ENCODE peak calls at places on chromosomes 6 and 20, in seven cellular contexts. Q is tibial artery, W is adrenal gland, K is Peyer's patch, M is GM23338, C is ascending aorta, I is PC-9. A is an unnamed sample. For H3K36me3, the result is how much of the 10 kb centered on the place peaks cover.

GRCh38 chr20:63915471-63915870 is 20.5 kb downstream of the DNAJC5 start:
- DNase-seq in W (peak), Q (no peak), M (no peak), I (no peak), C (no peak), K (no peak), A (no peak)

GRCh38 chr6:21996425-21997207 is 300.2 kb downstream of the PRL start:
- DNase-seq in W (no peak), I (no peak), Q (no peak), C (no peak), K (no peak), M (no peak), A (no peak)

GRCh38 chr6:4727236-4727635 is 49.0 kb upstream of the CDYL start:
- DNase-seq in C (no peak), K (no peak), Q (no peak), I (no peak), W (no peak), M (no peak), A (no peak)

GRCh38 chr20:41782255-41782654 is 164.1 kb upstream of the CHD6 start:
- DNase-seq in W (no peak), I (no peak), K (no peak), M (no peak), C (no peak), Q (no peak), A (no peak)

GRCh38 chr6:29301401-29301800 is at the start of gene OR14J1:
- DNase-seq in W (no peak), M (no peak), C (no peak), Q (no peak), K (no peak), I (no peak), A (no peak)

GRCh38 chr6:17665132-17665531 is 41.6 kb downstream of the NUP153 start:
- DNase-seq in M (no peak), W (no peak), Q (no peak), C (no peak), K (no peak), I (no peak), A (no peak)

GRCh38 chr6:41132254-41132653 is 21.9 kb downstream of the TREML1 start:
- DNase-seq in K (no peak), M (no peak), Q (no peak), I (no peak), C (no peak), W (no peak), A (no peak)

GRCh38 chr20:1275919-1276318 is 9.8 kb downstream of the SNPH start:
- DNase-seq in M (no peak), W (no peak), C (no peak), Q (no peak), I (no peak), K (no peak), A (no peak)

GRCh38 chr6:70371454-70372105 is 41.7 kb upstream of the FAM135A start:
- DNase-seq in W (no peak), M (peak), K (no peak), C (no peak), Q (no peak), I (peak), A (no peak)

GRCh38 chr6:151784441-151785214 is 22.9 kb upstream of the ESR1 start:
- DNase-seq in M (no peak), I (no peak), Q (no peak), W (no peak), K (no peak), C (no peak), A (no peak)

GRCh38 chr20:41470362-41471095 is 103.9 kb upstream of the EMILIN3 start:
- DNase-seq in W (no peak), Q (no peak), I (no peak), M (no peak), K (no peak), C (no peak), A (no peak)

GRCh38 chr6:47221565-47221964 is 88.1 kb downstream of the TNFRSF21 start:
- DNase-seq in I (no peak), W (no peak), K (no peak), Q (no peak), M (peak), C (no peak), A (no peak)

GRCh38 chr6:21386744-21387143 is 206.8 kb upstream of the SOX4 start:
- DNase-seq in W (no peak), Q (no peak), M (no peak), C (no peak), I (peak), K (no peak), A (no peak)

GRCh38 chr6:22306741-22307466 is 10.1 kb upstream of the PRL start:
- DNase-seq in K (no peak), I (no peak), Q (no peak), W (no peak), M (no peak), C (no peak), A (no peak)

GRCh38 chr6:13687917-13688351 is 23.7 kb downstream of the RANBP9 start:
- DNase-seq in M (no peak), K (no peak), C (no peak), Q (no peak), I (no peak), W (no peak), A (no peak)

GRCh38 chr20:16003310-16003709 is 569.9 kb downstream of the KIF16B start:
- DNase-seq in W (no peak), M (no peak), I (no peak), C (no peak), K (no peak), Q (no peak), A (no peak)

GRCh38 chr6:130749402-130749801 is 77.8 kb upstream of the SMLR1 start:
- DNase-seq in I (no peak), W (no peak), K (no peak), M (peak), Q (no peak), C (no peak), A (no peak)

GRCh38 chr6:148367418-148368024 is 24.9 kb downstream of the SASH1 start:
- DNase-seq in Q (peak), K (no peak), M (peak), C (peak), I (no peak), W (peak), A (peak)

GRCh38 chr20:42063176-42063575 is 445.0 kb upstream of the CHD6 start:
- DNase-seq in I (no peak), W (no peak), C (no peak), Q (no peak), M (no peak), K (no peak), A (no peak)

GRCh38 chr6:17928514-17929430 is 58.7 kb downstream of the KIF13A start:
- DNase-seq in I (peak), K (no peak), Q (no peak), W (no peak), M (no peak), C (no peak), A (no peak)

GRCh38 chr6:15968519-15968918 is 160.4 kb upstream of the MYLIP start:
- DNase-seq in Q (no peak), C (no peak), I (no peak), K (no peak), M (no peak), W (no peak), A (no peak)

GRCh38 chr6:34909484-34909883 is 20.4 kb downstream of the ANKS1A start:
- DNase-seq in W (no peak), M (no peak), C (no peak), Q (no peak), K (no peak), I (no peak), A (no peak)

GRCh38 chr6:19860235-19860877 is 23.2 kb downstream of the ID4 start:
- DNase-seq in C (no peak), W (no peak), K (no peak), I (peak), M (no peak), Q (no peak), A (peak)

GRCh38 chr6:25963426-25964123 is 973 bp downstream of the TRIM38 start:
- DNase-seq in C (no peak), W (no peak), I (peak), M (peak), K (no peak), Q (no peak), A (peak)

GRCh38 chr6:31037692-31038091 is 27.4 kb downstream of the MUC22 start:
- DNase-seq in M (no peak), K (no peak), Q (no peak), W (no peak), I (peak), C (no peak), A (no peak)

DNA sequence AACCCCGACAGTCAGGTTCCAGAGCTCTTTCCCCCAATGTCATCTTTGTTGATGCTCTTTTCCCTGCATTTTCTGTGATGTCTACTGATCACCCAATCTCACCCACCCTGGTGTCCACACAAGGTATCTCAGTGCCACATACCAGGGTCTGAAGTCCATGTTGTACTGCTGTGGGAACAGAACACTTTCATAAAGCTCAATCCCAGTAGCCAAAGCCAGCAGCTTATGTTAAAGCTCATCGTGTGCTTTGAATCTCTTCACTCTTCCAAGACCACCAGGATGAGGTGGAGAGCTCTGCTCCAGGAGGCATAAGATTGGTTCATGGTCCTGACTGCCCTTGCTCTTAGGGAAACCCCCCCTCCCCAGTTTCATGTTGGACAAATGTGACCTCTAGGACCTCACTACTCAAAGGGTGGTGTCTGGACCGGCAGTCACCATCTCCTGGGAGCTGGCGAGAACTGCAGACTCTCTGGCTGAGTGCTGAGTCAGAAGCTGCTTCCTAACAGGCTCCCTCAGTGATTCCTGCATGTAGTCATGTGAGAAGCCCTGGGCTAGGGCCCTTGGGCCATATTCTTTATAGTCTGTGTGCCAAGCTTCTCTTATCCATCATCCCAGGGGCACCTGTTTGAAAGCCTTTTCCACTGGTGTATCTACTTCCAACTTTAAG is 13.4 kb upstream of the CPNE5 start:
- DNase-seq in M (no peak), I (peak), C (no peak), K (no peak), W (peak), Q (peak), A (no peak)
- TF ChIP-seq CTCF in M (no peak), I (no peak), C (no peak), K (peak), W (no peak), Q (no peak), A (no peak)

GRCh38 chr6:89862281-89862680 is 32.0 kb upstream of the GJA10 start:
- DNase-seq in W (no peak), M (no peak), I (no peak), K (no peak), Q (no peak), C (no peak), A (no peak)
- H3K36me3 ChIP-seq in W (under half), M (half or more), I (under half), K (half or more), Q (half or more), C (half or more), A (under half)

GRCh38 chr6:140398076-140398475 is 1023.6 kb upstream of the CITED2 start:
- DNase-seq in W (no peak), I (no peak), M (no peak), Q (no peak), K (no peak), C (no peak), A (no peak)

GRCh38 chr6:140394141-140394540 is 1019.7 kb upstream of the CITED2 start:
- DNase-seq in C (no peak), M (no peak), Q (no peak), W (no peak), K (no peak), I (no peak), A (no peak)

GRCh38 chr6:140388141-140388802 is 1013.8 kb upstream of the CITED2 start:
- DNase-seq in I (peak), W (no peak), M (no peak), C (no peak), K (no peak), Q (no peak), A (no peak)

GRCh38 chr6:140388815-140389214 is 1014.4 kb upstream of the CITED2 start:
- DNase-seq in M (no peak), Q (no peak), K (no peak), W (no peak), I (no peak), C (no peak), A (no peak)

GRCh38 chr6:140393665-140394064 is 1019.2 kb upstream of the CITED2 start:
- DNase-seq in M (no peak), I (no peak), K (no peak), Q (no peak), C (no peak), W (no peak), A (no peak)
- TF ChIP-seq CTCF in M (no peak), I (no peak), K (no peak), Q (no peak), C (no peak), W (no peak), A (no peak)

DNA sequence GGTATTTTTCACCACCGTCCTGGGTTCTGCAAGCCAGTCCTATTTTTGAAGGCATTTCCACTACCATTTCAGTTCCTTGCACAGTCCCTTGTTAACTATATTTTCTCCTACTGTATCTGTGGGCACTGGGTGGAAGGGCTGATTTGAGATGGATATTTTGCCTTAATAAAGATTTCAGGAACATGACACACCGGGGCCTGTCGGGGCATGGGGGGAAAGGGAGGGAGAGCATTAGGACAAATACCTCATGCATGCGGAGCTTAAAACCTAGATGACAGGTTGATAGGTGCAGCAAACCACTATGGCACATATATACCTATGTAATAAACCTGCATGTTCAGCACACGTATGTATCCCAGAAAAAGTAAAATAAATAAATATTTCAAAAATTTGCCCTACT is 22.4 kb downstream of the STK38 start:
- DNase-seq in W (no peak), M (no peak), Q (no peak), K (no peak), C (no peak), I (no peak), A (no peak)
- H3K36me3 ChIP-seq in W (under half), M (under half), Q (under half), K (half or more), C (under half), I (under half), A (under half)

GRCh38 chr6:125547320-125547843 is 202.1 kb upstream of the HEY2 start:
- DNase-seq in I (no peak), C (no peak), M (no peak), W (no peak), Q (no peak), K (no peak), A (no peak)

GRCh38 chr6:125549202-125549884 is 200.1 kb upstream of the HEY2 start:
- DNase-seq in M (no peak), W (no peak), C (no peak), I (no peak), Q (no peak), K (no peak), A (no peak)

GRCh38 chr6:125544819-125545218 is 204.6 kb upstream of the HEY2 start:
- DNase-seq in M (no peak), I (no peak), K (no peak), Q (no peak), C (no peak), W (no peak), A (no peak)

GRCh38 chr6:125550892-125551291 is 198.5 kb upstream of the HEY2 start:
- DNase-seq in I (no peak), C (no peak), K (no peak), M (no peak), W (no peak), Q (no peak), A (no peak)

DNA sequence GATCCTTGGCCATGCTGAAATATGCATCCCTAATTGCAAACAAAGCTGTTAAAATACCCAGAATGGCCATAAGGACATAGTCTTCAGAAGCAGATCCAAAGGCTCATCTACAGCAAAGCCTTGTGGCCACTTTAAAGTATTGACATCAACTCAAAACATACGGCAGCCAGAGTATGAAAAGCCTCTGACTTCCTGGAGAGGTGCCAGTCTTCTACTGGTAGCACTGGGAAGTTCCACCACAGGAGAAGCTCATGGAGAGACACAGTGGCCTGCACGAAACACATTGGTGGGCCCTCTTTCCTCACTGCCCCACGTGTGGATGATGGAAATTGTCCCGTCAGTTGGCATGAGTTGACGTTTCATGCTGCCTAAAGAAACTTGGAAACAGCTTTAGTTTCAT is 202.6 kb upstream of the HEY2 start:
- DNase-seq in K (no peak), M (peak), Q (peak), C (no peak), W (no peak), I (no peak), A (no peak)
- TF ChIP-seq CTCF in K (no peak), M (peak), Q (peak), C (peak), W (no peak), I (no peak), A (no peak)

GRCh38 chr6:2771021-2771558 is 5.9 kb downstream of the WRNIP1 start:
- DNase-seq in C (no peak), Q (no peak), I (no peak), M (no peak), W (no peak), K (no peak), A (no peak)

GRCh38 chr6:2770171-2770570 is 5.0 kb downstream of the WRNIP1 start:
- DNase-seq in W (no peak), I (no peak), K (no peak), C (no peak), M (peak), Q (no peak), A (no peak)

GRCh38 chr6:2772840-2773239 is 7.6 kb downstream of the WRNIP1 start:
- DNase-seq in M (no peak), Q (no peak), K (no peak), W (no peak), I (no peak), C (no peak), A (no peak)

GRCh38 chr6:2775003-2775402 is 9.8 kb downstream of the WRNIP1 start:
- DNase-seq in C (no peak), W (no peak), K (no peak), M (no peak), I (no peak), Q (no peak), A (no peak)

GRCh38 chr6:2773450-2773849 is 8.3 kb downstream of the WRNIP1 start:
- DNase-seq in C (no peak), W (no peak), Q (no peak), K (no peak), M (no peak), I (no peak), A (no peak)
- H3K36me3 ChIP-seq in C (under half), W (under half), Q (under half), K (under half), M (under half), I (under half), A (under half)

DNA sequence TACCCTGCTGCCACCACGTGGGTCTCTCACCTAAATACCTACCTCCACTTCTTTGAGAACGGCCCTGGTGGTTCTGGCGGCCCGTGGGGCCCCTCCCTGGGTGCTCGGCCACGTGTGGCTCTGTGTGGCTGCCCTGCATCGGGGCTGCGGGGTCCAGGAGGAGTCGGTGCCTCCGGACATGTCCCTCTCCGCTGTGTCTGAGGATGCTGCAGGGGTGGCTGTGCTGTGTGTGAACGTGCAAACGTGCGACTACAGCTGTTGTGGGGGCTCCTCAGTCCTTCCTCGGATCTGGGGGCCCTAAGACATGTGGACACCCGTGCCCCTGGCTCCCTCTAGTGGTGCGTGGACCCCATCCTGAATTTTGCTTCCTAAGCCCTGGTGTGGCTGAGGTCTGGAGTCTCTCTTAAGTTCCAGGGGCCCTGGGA is 691.8 kb downstream of the QKI start:
- DNase-seq in I (no peak), Q (no peak), C (no peak), M (peak), W (peak), K (no peak), A (no peak)
- TF ChIP-seq CTCF in I (peak), Q (no peak), C (no peak), M (peak), W (peak), K (no peak), A (no peak)

GRCh38 chr20:35281506-35282101 is 3.0 kb downstream of the EIF6 start:
- DNase-seq in C (no peak), K (no peak), Q (no peak), M (no peak), I (no peak), W (no peak), A (no peak)
- H3K36me3 ChIP-seq in C (under half), K (under half), Q (under half), M (under half), I (under half), W (under half), A (under half)

A was measured in colonic mucosa.